ENCODE peak calls at places on chromosomes 4 and X, in five cellular contexts. V is PC-3, G is SK-N-SH, Y is H1, Z is GM23248. M is an unnamed sample.

GRCh38 chr4:100935090-100935489 is 412.2 kb downstream of the PPP3CA start:
- DNase-seq in V (peak; percentile 44), G (peak; percentile 9), Y (no peak), Z (peak; percentile 19), M (no peak)

GRCh38 chr4:72984351-72984750 is 85.2 kb downstream of the COX18 start:
- DNase-seq in V (no peak), G (no peak), Y (no peak), Z (no peak), M (no peak)

GRCh38 chrX:37302569-37302968 is 46.6 kb upstream of the PRRG1 start:
- DNase-seq in V (peak; percentile 52), G (no peak), Y (peak; percentile 41), Z (peak; percentile 35), M (no peak)

GRCh38 chr4:127045872-127046271 is 586.9 kb upstream of the INTU start:
- DNase-seq in V (no peak), G (no peak), Y (no peak), Z (no peak), M (peak; percentile 28)

GRCh38 chr4:144894525-144894924 is 203.5 kb downstream of the ANAPC10 start:
- DNase-seq in V (peak; percentile 62), G (no peak), Y (no peak), Z (peak; percentile 61), M (peak; percentile 31)

GRCh38 chr4:19382993-19383392 is 868.7 kb upstream of the SLIT2 start:
- DNase-seq in V (peak; percentile 55), G (no peak), Y (no peak), Z (peak; percentile 86), M (no peak)

GRCh38 chr4:155491336-155492131 is 114.8 kb upstream of the MAP9 start:
- DNase-seq in V (no peak), G (no peak), Y (no peak), Z (no peak), M (no peak)

GRCh38 chr4:183348136-183348535 is 25.9 kb upstream of the CLDN24 start:
- DNase-seq in V (no peak), G (no peak), Y (no peak), Z (no peak), M (no peak)

GRCh38 chr4:39455486-39455885 is 3.2 kb downstream of the RPL9 start:
- DNase-seq in V (no peak), G (no peak), Y (no peak), Z (no peak), M (no peak)

GRCh38 chr4:4425696-4426095 is 38.8 kb downstream of the NSG1 start:
- DNase-seq in V (no peak), G (no peak), Y (no peak), Z (no peak), M (no peak)

GRCh38 chrX:48466696-48467095 is 3.4 kb downstream of the SLC38A5 start:
- DNase-seq in V (no peak), G (peak; percentile 41), Y (peak; percentile 68), Z (no peak), M (peak; percentile 23)

GRCh38 chr4:82823062-82823461 is 24.5 kb upstream of the SCD5 start:
- DNase-seq in V (peak; percentile 12), G (no peak), Y (no peak), Z (peak; percentile 86), M (no peak)

GRCh38 chrX:13427441-13428054 is 107.7 kb upstream of the ATXN3L start:
- DNase-seq in V (no peak), G (no peak), Y (no peak), Z (no peak), M (no peak)

GRCh38 chr4:6779667-6780565 is 2.6 kb upstream of the KIAA0232 start:
- DNase-seq in V (no peak), G (no peak), Y (no peak), Z (peak; percentile 21), M (no peak)

GRCh38 chrX:13491061-13491460 is 78.3 kb upstream of the EGFL6 start:
- DNase-seq in V (no peak), G (no peak), Y (no peak), Z (no peak), M (no peak)

GRCh38 chr4:74005528-74005927 is 7.1 kb upstream of the CXCL5 start:
- DNase-seq in V (peak; percentile 80), G (no peak), Y (no peak), Z (peak; percentile 10), M (no peak)

GRCh38 chr4:168604496-168605373 is 107.9 kb downstream of the PALLD start:
- DNase-seq in V (peak; percentile 87), G (no peak), Y (no peak), Z (peak; percentile 94), M (no peak)

GRCh38 chr4:159098482-159099127 is 4.3 kb upstream of the RAPGEF2 start:
- DNase-seq in V (no peak), G (no peak), Y (no peak), Z (no peak), M (no peak)

GRCh38 chrX:119688856-119689455 is 4.0 kb downstream of the SEPTIN6 start:
- DNase-seq in V (no peak), G (no peak), Y (no peak), Z (no peak), M (peak; percentile 47)

GRCh38 chrX:65697173-65697572 is 29.7 kb downstream of the MSN start:
- DNase-seq in V (no peak), G (no peak), Y (no peak), Z (peak; percentile 80), M (peak; percentile 32)

GRCh38 chrX:72366746-72367145 is 61.0 kb upstream of the CITED1 start:
- DNase-seq in V (no peak), G (no peak), Y (no peak), Z (no peak), M (no peak)

GRCh38 chrX:12610079-12610478 is 181.1 kb upstream of the PRPS2 start:
- DNase-seq in V (peak; percentile 78), G (no peak), Y (no peak), Z (peak; percentile 1), M (no peak)

GRCh38 chrX:13428055-13428786 is 108.4 kb upstream of the ATXN3L start:
- DNase-seq in V (peak; percentile 88), G (no peak), Y (no peak), Z (peak; percentile 70), M (peak; percentile 47)

GRCh38 chr4:93760284-93760683 is 68.3 kb upstream of the ATOH1 start:
- DNase-seq in V (no peak), G (peak; percentile 41), Y (no peak), Z (no peak), M (no peak)

GRCh38 chr4:135966936-135967335 is 1565.4 kb downstream of the PCDH18 start:
- DNase-seq in V (no peak), G (no peak), Y (no peak), Z (no peak), M (no peak)
- H3K9ac ChIP-seq in V (no peak overlapping the region), G (no peak overlapping the region), Y (no peak overlapping the region), Z (no peak overlapping the region), M (no peak overlapping the region)

DNA sequence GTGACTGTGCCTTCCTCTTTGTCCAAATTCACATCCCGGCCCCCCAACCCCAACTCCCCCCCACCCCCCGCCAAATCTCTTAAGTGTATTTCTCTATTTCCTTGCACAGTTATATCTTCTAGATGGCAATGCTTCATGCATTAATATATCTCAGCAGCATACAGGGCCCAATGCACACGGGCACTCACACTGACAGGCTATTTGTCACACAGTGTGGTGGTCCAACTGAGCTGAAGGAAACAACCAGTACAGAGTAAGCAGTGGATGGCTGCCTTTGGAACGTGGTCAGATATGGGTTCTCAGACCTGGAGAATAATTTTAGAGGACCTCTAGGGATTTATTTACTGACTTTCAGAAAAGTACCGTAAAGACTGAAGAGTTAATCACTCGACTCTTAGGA is 684 bp downstream of the EXOC1 start:
- DNase-seq in V (peak; percentile 14), G (peak; percentile 14), Y (no peak), Z (peak; percentile 34), M (no peak)
- H3K4me3 ChIP-seq in V (peak overlapping the region; percentile 84), G (peak overlapping the region; percentile 99), Y (peak overlapping the region; percentile 55), Z (peak overlapping the region; percentile 98), M (peak overlapping the region; percentile 95)

GRCh38 chr4:152239216-152239615 is 296.7 kb downstream of the FBXW7 start:
- DNase-seq in V (no peak), G (no peak), Y (no peak), Z (no peak), M (no peak)

GRCh38 chr4:152234571-152234970 is 301.3 kb downstream of the FBXW7 start:
- DNase-seq in V (no peak), G (no peak), Y (no peak), Z (no peak), M (no peak)

GRCh38 chr4:152235718-152236117 is 300.2 kb downstream of the FBXW7 start:
- DNase-seq in V (no peak), G (no peak), Y (no peak), Z (no peak), M (no peak)

GRCh38 chr4:152240232-152240631 is 295.7 kb downstream of the FBXW7 start:
- DNase-seq in V (no peak), G (no peak), Y (no peak), Z (no peak), M (no peak)

DNA sequence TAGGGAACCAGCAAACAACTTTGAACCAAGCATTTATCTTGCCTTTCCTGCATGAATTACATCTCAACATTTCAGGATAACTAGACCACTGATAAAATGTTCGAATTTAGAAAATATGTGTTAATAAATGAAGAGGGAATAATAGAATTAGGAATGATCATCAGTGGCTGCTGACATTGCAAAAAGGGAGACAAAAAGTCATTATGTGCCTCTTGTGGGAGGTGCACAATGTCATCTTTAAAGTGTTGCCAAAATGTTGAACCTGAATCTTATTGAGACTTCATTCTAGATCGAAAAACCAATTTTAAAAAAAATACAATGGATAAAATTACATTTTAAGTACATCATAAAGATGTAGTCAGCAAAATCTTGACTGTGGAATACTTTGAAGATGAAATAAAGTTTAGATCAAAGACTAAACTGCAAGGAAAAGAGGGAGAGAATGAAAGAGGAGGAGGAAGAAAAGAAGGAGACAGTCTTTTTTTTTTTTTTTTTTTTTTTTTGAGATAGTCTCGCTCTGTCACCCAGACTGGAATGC is 299.3 kb downstream of the FBXW7 start:
- DNase-seq in V (no peak), G (no peak), Y (no peak), Z (no peak), M (no peak)
- H3K9ac ChIP-seq in V (no peak overlapping the region), G (no peak overlapping the region), Y (no peak overlapping the region), Z (no peak overlapping the region), M (no peak overlapping the region)

GRCh38 chr4:99572527-99573240 is 1.9 kb upstream of the MTTP start:
- DNase-seq in V (peak; percentile 23), G (no peak), Y (no peak), Z (peak; percentile 12), M (no peak)
- H3K4me3 ChIP-seq in V (no peak overlapping the region), G (no peak overlapping the region), Y (no peak overlapping the region), Z (no peak overlapping the region), M (no peak overlapping the region)

GRCh38 chr4:67575889-67576329 is 17.4 kb downstream of the STAP1 start:
- DNase-seq in V (no peak), G (no peak), Y (no peak), Z (no peak), M (no peak)
- H3K9ac ChIP-seq in V (no peak overlapping the region), G (no peak overlapping the region), Y (no peak overlapping the region), Z (no peak overlapping the region), M (no peak overlapping the region)

GRCh38 chrX:106170318-106170717 is 2.2 kb downstream of the PWWP3B start:
- DNase-seq in V (peak; percentile 53), G (peak; percentile 7), Y (no peak), Z (peak; percentile 29), M (no peak)

GRCh38 chrX:106171293-106171692 is 3.2 kb downstream of the PWWP3B start:
- DNase-seq in V (no peak), G (no peak), Y (no peak), Z (no peak), M (no peak)

DNA sequence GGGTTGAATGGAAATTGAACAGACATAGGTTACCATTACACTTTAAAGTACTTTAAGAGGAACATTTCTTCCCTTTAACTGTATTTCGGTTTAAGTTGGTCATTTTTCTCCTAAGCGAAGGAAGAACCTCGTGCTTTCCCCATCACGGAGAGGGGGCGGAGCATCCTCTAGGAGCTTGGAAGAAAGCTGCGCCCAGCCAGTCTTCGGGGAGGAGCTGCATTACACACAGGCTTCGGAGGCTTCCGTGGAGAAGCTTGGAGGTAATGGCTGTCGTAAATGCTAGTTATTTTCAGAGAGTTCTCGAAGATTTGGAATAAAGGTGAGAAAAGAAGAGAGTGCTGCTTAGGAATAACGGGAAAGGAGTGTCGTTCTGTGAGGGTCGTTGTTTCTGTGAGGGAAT is at the start of gene PWWP3B:
- DNase-seq in V (peak; percentile 23), G (no peak), Y (no peak), Z (peak; percentile 38), M (no peak)
- H3K4me3 ChIP-seq in V (peak within 1 kb of the TSS; percentile 37), G (no peak within 1 kb of the TSS), Y (peak within 1 kb of the TSS; percentile 23), Z (no peak within 1 kb of the TSS), M (no peak within 1 kb of the TSS)

M was measured in DND-41.